ENCODE peak calls at places on chromosomes 4 and X, in four cellular contexts. Z is HepG2, X is A549, E is K562. G is an unnamed sample.

GRCh38 chr4:100806988-100807387 is 289.2 kb upstream of the EMCN start:
- DNase-seq in E (no peak), Z (no peak), X (no peak), G (no peak)

GRCh38 chr4:8391972-8392371 is 48.6 kb downstream of the ACOX3 start:
- DNase-seq in Z (no peak), E (no peak), X (no peak), G (no peak)

GRCh38 chrX:40153335-40154221 is 55.8 kb upstream of the BCOR start:
- DNase-seq in X (peak), Z (no peak), E (peak), G (peak)

GRCh38 chrX:154469114-154469513 is 10.0 kb downstream of the LAGE3 start:
- DNase-seq in E (no peak), Z (no peak), X (no peak), G (no peak)

GRCh38 chr4:38615847-38616246 is 48.2 kb upstream of the KLF3 start:
- DNase-seq in X (no peak), Z (no peak), E (peak), G (no peak)

GRCh38 chr4:6221296-6221850 is 21.0 kb upstream of the JAKMIP1 start:
- DNase-seq in X (no peak), Z (no peak), E (no peak), G (no peak)

GRCh38 chr4:182206266-182206665 is 36.9 kb upstream of the TENM3 start:
- DNase-seq in Z (no peak), E (no peak), X (no peak), G (no peak)

GRCh38 chr4:114284629-114285028 is 305.2 kb upstream of the ARSJ start:
- DNase-seq in X (no peak), E (no peak), Z (no peak), G (no peak)

GRCh38 chr4:72295966-72296557 is 264.3 kb downstream of the NPFFR2 start:
- DNase-seq in E (peak), X (peak), Z (peak), G (no peak)

GRCh38 chr4:127307996-127308395 is 324.8 kb upstream of the INTU start:
- DNase-seq in X (no peak), Z (no peak), E (no peak), G (no peak)

GRCh38 chrX:40863671-40864070 is 128.3 kb upstream of the MED14 start:
- DNase-seq in Z (no peak), X (no peak), E (no peak), G (no peak)

GRCh38 chrX:139823806-139824205 is 109.0 kb downstream of the ATP11C start:
- DNase-seq in Z (no peak), E (no peak), X (no peak), G (no peak)

GRCh38 chr4:8040607-8041006 is 100.9 kb upstream of the AFAP1 start:
- DNase-seq in Z (no peak), E (no peak), X (no peak), G (no peak)

GRCh38 chr4:85084371-85085170 is 118.1 kb upstream of the WDFY3 start:
- DNase-seq in E (peak), X (peak), Z (peak), G (no peak)

GRCh38 chrX:40449956-40450701 is 130.6 kb upstream of the ATP6AP2 start:
- DNase-seq in X (no peak), Z (no peak), E (no peak), G (no peak)

GRCh38 chrX:150406559-150406958 is 43.4 kb downstream of the MAMLD1 start:
- DNase-seq in Z (no peak), X (no peak), E (no peak), G (no peak)

GRCh38 chrX:136768469-136769084 is 12.2 kb downstream of the ARHGEF6 start:
- DNase-seq in X (no peak), Z (no peak), E (peak), G (peak)

GRCh38 chr4:58760737-58761136 is 1650.6 kb upstream of the IGFBP7 start:
- DNase-seq in Z (no peak), E (no peak), X (no peak), G (no peak)

GRCh38 chr4:8349664-8350225 is 80.2 kb downstream of the HTRA3 start:
- DNase-seq in X (no peak), Z (no peak), E (no peak), G (no peak)

GRCh38 chr4:153335665-153336064 is 8.8 kb upstream of the MND1 start:
- DNase-seq in Z (no peak), E (no peak), X (no peak), G (no peak)

GRCh38 chrX:150635952-150636351 is 57.2 kb upstream of the MTMR1 start:
- DNase-seq in E (no peak), X (peak), Z (no peak), G (no peak)

GRCh38 chrX:106670631-106671030 is 55.9 kb upstream of the RNF128 start:
- DNase-seq in Z (no peak), X (no peak), E (no peak), G (no peak)

GRCh38 chrX:69034451-69034850 is 130.8 kb downstream of the PJA1 start:
- DNase-seq in Z (no peak), E (no peak), X (no peak), G (no peak)

GRCh38 chrX:86066998-86067397 is 19.6 kb upstream of the CHM start:
- DNase-seq in Z (peak), E (peak), X (no peak), G (no peak)

GRCh38 chr4:79042079-79042674 is 102.9 kb upstream of the PAQR3 start:
- DNase-seq in Z (peak), E (peak), X (no peak), G (no peak)

GRCh38 chrX:99242001-99242400 is 1168.1 kb downstream of the PCDH19 start:
- DNase-seq in E (no peak), X (no peak), Z (no peak), G (peak)

GRCh38 chrX:125387945-125388344 is 68.3 kb downstream of the TEX13C start:
- DNase-seq in E (no peak), Z (no peak), X (no peak), G (no peak)

GRCh38 chr4:26311633-26312032 is 9.2 kb upstream of the RBPJ start:
- DNase-seq in Z (no peak), E (no peak), X (no peak), G (no peak)

GRCh38 chrX:122188751-122189150 is 995.3 kb upstream of the GRIA3 start:
- DNase-seq in E (no peak), X (no peak), Z (no peak), G (no peak)

GRCh38 chr4:84726356-84726755 is 143.4 kb downstream of the CDS1 start:
- DNase-seq in X (no peak), Z (no peak), E (no peak), G (no peak)

GRCh38 chrX:105610401-105610800 is 211.9 kb upstream of the NRK start:
- DNase-seq in X (no peak), Z (no peak), E (no peak), G (no peak)

GRCh38 chr4:1239141-1239948 is 9.6 kb downstream of the CTBP1 start:
- DNase-seq in Z (no peak), E (no peak), X (no peak), G (peak)

GRCh38 chr4:17063870-17064269 is 165.4 kb upstream of the LDB2 start:
- DNase-seq in Z (no peak), E (no peak), X (no peak), G (no peak)

GRCh38 chr4:113394730-113395530 is 345.5 kb downstream of the ANK2 start:
- DNase-seq in E (peak), Z (peak), X (peak), G (no peak)

GRCh38 chr4:121209171-121209570 is 45.0 kb upstream of the TNIP3 start:
- DNase-seq in Z (no peak), X (no peak), E (no peak), G (no peak)

GRCh38 chr4:140112576-140112975 is 41.4 kb downstream of the MAML3 start:
- DNase-seq in X (no peak), Z (no peak), E (no peak), G (no peak)

GRCh38 chrX:133337250-133337649 is 78.0 kb downstream of the GPC4 start:
- DNase-seq in E (no peak), X (no peak), Z (no peak), G (no peak)

GRCh38 chr4:158769175-158769831 is 477 bp downstream of the FNIP2 start:
- DNase-seq in X (peak), Z (no peak), E (peak), G (peak)
- TF ChIP-seq NR3C1 in X (no peak), Z (no peak), E (no peak), G (no peak)

GRCh38 chrX:3631196-3631595 is 82.3 kb downstream of the PRKX start:
- DNase-seq in Z (no peak), E (no peak), X (no peak), G (no peak)

GRCh38 chrX:3638280-3638873 is 75.1 kb downstream of the PRKX start:
- DNase-seq in E (peak), Z (peak), X (peak), G (peak)

GRCh38 chrX:3639236-3639635 is 74.2 kb downstream of the PRKX start:
- DNase-seq in E (no peak), Z (no peak), X (no peak), G (no peak)

DNA sequence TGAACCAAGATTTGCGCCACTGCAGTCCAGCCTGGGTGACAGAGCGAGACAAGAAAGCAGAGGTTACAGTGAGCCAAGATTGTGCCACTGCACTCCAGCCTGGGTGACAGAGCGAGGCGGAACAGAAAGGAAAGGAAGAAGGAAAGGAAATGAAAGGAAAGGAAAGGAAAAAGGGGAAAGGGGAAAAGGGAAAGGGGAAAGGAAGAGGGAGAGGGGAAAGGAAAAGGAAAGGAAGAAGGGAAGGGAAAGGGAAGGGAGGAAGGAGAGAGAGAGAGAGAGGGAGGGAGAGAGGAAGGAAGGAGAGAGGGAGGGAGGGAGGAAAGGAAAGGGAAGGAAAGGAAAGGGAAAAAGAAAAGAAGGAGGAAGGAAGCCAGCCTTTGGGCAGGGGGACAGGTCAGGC is 76.6 kb downstream of the PRKX start:
- DNase-seq in E (no peak), Z (no peak), X (no peak), G (no peak)
- TF ChIP-seq NR3C1 in E (no peak), Z (no peak), X (no peak), G (no peak)

DNA sequence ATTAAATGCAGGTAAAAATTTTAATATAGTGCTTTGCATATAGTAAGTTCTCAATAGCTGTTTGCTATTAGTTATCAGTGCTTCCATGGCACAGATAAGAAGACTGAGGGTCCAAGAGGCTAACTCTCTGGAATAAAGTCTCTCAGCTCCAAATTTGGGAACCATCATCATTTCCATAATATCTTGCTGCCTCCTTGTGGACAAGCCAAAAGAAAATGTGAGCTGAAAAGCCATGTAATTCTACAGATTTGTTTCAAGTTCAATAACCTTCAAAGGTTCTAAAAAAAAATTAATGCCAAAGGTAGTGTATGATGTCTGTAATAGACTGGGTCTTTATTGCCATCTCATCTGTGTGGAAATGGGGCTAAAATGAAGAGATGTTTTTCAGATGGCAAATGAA is 136.9 kb upstream of the VCX start:
- DNase-seq in Z (no peak), X (no peak), E (no peak), G (no peak)
- TF ChIP-seq NR3C1 in Z (no peak), X (no peak), E (no peak), G (no peak)

GRCh38 chr4:86359944-86360478 is at the start of gene MAPK10:
- DNase-seq in E (peak), Z (no peak), X (no peak), G (peak)
- TF ChIP-seq NR3C1 in E (no peak), Z (no peak), X (no peak), G (no peak)

GRCh38 chrX:275476-275966 is 5.7 kb upstream of the PLCXD1 start:
- DNase-seq in E (no peak), Z (no peak), X (no peak), G (no peak)

GRCh38 chrX:274904-275475 is 6.2 kb upstream of the PLCXD1 start:
- DNase-seq in Z (peak), X (no peak), E (no peak), G (peak)

GRCh38 chrX:281166-281999 is at the start of gene PLCXD1:
- DNase-seq in E (peak), Z (peak), X (peak), G (peak)

GRCh38 chrX:275967-276587 is 5.1 kb upstream of the PLCXD1 start:
- DNase-seq in E (peak), X (peak), Z (peak), G (peak)

GRCh38 chrX:276588-277171 is 4.5 kb upstream of the PLCXD1 start:
- DNase-seq in E (peak), Z (no peak), X (peak), G (no peak)
- TF ChIP-seq NR3C1 in E (no peak), Z (no peak), X (no peak), G (no peak)

DNA sequence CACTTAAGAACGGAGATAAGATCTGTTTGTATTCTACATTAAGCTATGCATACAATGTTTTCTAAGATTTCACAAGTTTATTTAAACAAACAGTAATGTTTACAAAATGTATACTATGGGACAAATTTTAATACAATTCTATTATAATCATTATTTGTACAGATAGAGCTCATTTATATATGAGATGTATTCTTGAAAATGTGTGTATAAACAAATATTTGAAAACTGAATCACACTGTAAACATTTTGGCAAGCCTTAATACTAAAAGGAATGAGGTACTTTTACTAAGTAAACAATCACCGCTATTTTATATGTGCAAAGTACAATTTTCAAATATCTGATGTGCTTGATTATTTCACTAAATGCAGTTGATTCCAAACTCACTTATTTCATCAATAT is 119.2 kb upstream of the MAB21L2 start:
- DNase-seq in Z (peak), E (no peak), X (no peak), G (no peak)
- TF ChIP-seq NR3C1 in Z (no peak), E (no peak), X (no peak), G (no peak)

DNA sequence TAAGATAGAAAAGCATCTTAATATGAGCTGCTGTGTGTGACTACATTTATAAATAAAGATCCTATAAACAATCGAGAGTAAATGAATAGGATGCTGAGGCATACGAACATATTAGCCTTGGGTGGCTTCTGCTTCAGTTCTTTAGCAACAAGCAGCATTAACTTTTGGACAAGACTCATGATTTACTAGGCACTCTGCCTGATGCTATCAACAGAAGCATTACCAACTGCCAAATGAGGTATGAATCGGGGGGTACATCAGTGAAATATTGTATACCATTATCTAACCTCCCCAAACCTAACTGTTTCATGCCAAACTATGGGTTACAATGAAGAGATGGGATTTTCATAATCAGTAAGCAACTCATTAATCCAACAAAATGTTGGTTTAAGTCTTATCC is 113.1 kb downstream of the RAB28 start:
- DNase-seq in E (no peak), X (no peak), Z (no peak), G (no peak)
- TF ChIP-seq NR3C1 in E (no peak), X (no peak), Z (no peak), G (no peak)

GRCh38 chr4:76212851-76213414 is 691 bp downstream of the SCARB2 start:
- DNase-seq in E (no peak), X (peak), Z (no peak), G (no peak)
- TF ChIP-seq NR3C1 in E (no peak), X (no peak), Z (no peak), G (no peak)

GRCh38 chr4:88752076-88752463 is 54.4 kb upstream of the NAP1L5 start:
- DNase-seq in Z (no peak), E (no peak), X (no peak), G (no peak)
- TF ChIP-seq NR3C1 in Z (no peak), E (no peak), X (no peak), G (no peak)

DNA sequence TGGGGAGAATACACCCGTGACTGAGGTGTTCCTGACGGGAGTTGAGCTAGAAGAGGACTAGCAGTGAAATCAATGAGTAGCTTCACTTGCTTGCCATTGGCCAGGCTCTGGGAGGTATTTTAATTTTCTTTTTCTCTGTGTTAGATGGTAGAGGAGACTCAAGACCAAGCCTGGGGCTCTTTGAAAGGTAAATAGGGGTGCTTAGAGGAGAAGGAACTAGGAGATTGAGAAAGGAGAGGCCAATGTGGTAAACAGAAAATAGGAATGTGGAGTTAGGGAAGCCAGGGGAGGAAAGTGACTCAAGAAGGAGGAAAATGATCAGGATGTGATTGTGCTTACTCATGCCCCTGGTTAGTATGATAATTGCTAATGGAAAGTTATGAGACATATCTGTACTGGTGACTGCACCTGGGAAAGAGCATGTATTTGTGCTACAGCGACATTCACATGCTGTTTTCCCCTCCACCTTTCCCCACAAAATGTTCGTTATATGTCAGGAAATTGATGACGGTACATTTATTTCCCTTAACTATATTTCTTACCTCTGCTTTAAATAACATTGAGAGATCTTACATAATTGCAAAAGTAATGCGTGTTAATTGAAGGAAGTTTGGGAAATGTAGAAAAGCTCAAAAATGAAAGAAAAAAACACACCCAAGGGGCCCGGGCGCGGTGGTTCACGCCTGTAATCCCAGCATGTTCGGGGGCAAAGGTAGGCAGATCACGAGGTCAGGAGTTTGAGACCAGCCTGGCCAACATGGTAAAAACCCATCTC is 16.9 kb upstream of the LRBA start:
- DNase-seq in X (no peak), Z (no peak), E (peak), G (no peak)
- TF ChIP-seq NR3C1 in X (no peak), Z (no peak), E (no peak), G (no peak)